ENCODE peak calls at places on chromosome 6, in seven cellular contexts. One of them, this sample, is unnamed.

GRCh38 chr6:96841241-96841824 is 4.1 kb upstream of the GPR63 start:
- DNase-seq in body of pancreas: no peak
- DNase-seq in ovary: no peak
- DNase-seq in mammary epithelial cell: no peak
- DNase-seq in endodermal cell: no peak
- DNase-seq in tibial nerve: no peak
- DNase-seq in thyroid gland: no peak
- DNase-seq in this sample: no peak

GRCh38 chr6:21357262-21357661 is 236.3 kb upstream of the SOX4 start:
- DNase-seq in body of pancreas: no peak
- DNase-seq in ovary: no peak
- DNase-seq in mammary epithelial cell: no peak
- DNase-seq in endodermal cell: no peak
- DNase-seq in tibial nerve: no peak
- DNase-seq in thyroid gland: peak; percentile 48
- DNase-seq in this sample: no peak

GRCh38 chr6:137106183-137106582 is 61.4 kb upstream of the IL20RA start:
- DNase-seq in body of pancreas: no peak
- DNase-seq in ovary: no peak
- DNase-seq in mammary epithelial cell: no peak
- DNase-seq in endodermal cell: no peak
- DNase-seq in tibial nerve: no peak
- DNase-seq in thyroid gland: no peak
- DNase-seq in this sample: no peak

GRCh38 chr6:109311481-109311880 is 70.8 kb downstream of the CD164 start:
- DNase-seq in body of pancreas: no peak
- DNase-seq in ovary: no peak
- DNase-seq in mammary epithelial cell: no peak
- DNase-seq in endodermal cell: no peak
- DNase-seq in tibial nerve: no peak
- DNase-seq in thyroid gland: no peak
- DNase-seq in this sample: no peak

GRCh38 chr6:5930143-5930770 is 76.5 kb downstream of the NRN1 start:
- DNase-seq in body of pancreas: no peak
- DNase-seq in ovary: no peak
- DNase-seq in mammary epithelial cell: no peak
- DNase-seq in endodermal cell: no peak
- DNase-seq in tibial nerve: no peak
- DNase-seq in thyroid gland: no peak
- DNase-seq in this sample: no peak

GRCh38 chr6:96814581-96814980 is 22.7 kb downstream of the GPR63 start:
- DNase-seq in body of pancreas: no peak
- DNase-seq in ovary: no peak
- DNase-seq in mammary epithelial cell: no peak
- DNase-seq in endodermal cell: no peak
- DNase-seq in tibial nerve: no peak
- DNase-seq in thyroid gland: no peak
- DNase-seq in this sample: no peak

GRCh38 chr6:130965657-130966056 is 97.4 kb downstream of the EPB41L2 start:
- DNase-seq in body of pancreas: no peak
- DNase-seq in ovary: no peak
- DNase-seq in mammary epithelial cell: no peak
- DNase-seq in endodermal cell: no peak
- DNase-seq in tibial nerve: no peak
- DNase-seq in thyroid gland: no peak
- DNase-seq in this sample: no peak

GRCh38 chr6:158381214-158381613 is 68.9 kb downstream of the TULP4 start:
- DNase-seq in body of pancreas: no peak
- DNase-seq in ovary: no peak
- DNase-seq in mammary epithelial cell: peak; percentile 64
- DNase-seq in endodermal cell: no peak
- DNase-seq in tibial nerve: no peak
- DNase-seq in thyroid gland: no peak
- DNase-seq in this sample: no peak

GRCh38 chr6:31128093-31128676 is 7.9 kb upstream of the CDSN start:
- DNase-seq in body of pancreas: peak; percentile 79
- DNase-seq in ovary: peak; percentile 69
- DNase-seq in mammary epithelial cell: peak; percentile 46
- DNase-seq in endodermal cell: peak; percentile 93
- DNase-seq in tibial nerve: peak; percentile 34
- DNase-seq in thyroid gland: peak; percentile 79
- DNase-seq in this sample: no peak

GRCh38 chr6:113968472-113968871 is 2.5 kb downstream of the HDAC2 start:
- DNase-seq in body of pancreas: no peak
- DNase-seq in ovary: no peak
- DNase-seq in mammary epithelial cell: no peak
- DNase-seq in endodermal cell: no peak
- DNase-seq in tibial nerve: no peak
- DNase-seq in thyroid gland: no peak
- DNase-seq in this sample: no peak

GRCh38 chr6:1049900-1050299 is 262.0 kb upstream of the FOXQ1 start:
- DNase-seq in body of pancreas: peak; percentile 57
- DNase-seq in ovary: no peak
- DNase-seq in mammary epithelial cell: no peak
- DNase-seq in endodermal cell: peak; percentile 17
- DNase-seq in tibial nerve: no peak
- DNase-seq in thyroid gland: no peak
- DNase-seq in this sample: no peak

GRCh38 chr6:54072708-54073313 is 38.4 kb upstream of the MLIP start:
- DNase-seq in body of pancreas: no peak
- DNase-seq in ovary: no peak
- DNase-seq in mammary epithelial cell: no peak
- DNase-seq in endodermal cell: peak; percentile 54
- DNase-seq in tibial nerve: no peak
- DNase-seq in thyroid gland: no peak
- DNase-seq in this sample: no peak

GRCh38 chr6:21666200-21666671 is 72.7 kb downstream of the SOX4 start:
- DNase-seq in body of pancreas: peak; percentile 14
- DNase-seq in ovary: peak; percentile 70
- DNase-seq in mammary epithelial cell: no peak
- DNase-seq in endodermal cell: peak; percentile 90
- DNase-seq in tibial nerve: no peak
- DNase-seq in thyroid gland: peak; percentile 1
- DNase-seq in this sample: no peak

GRCh38 chr6:39048481-39049399 is at the start of gene GLP1R:
- DNase-seq in body of pancreas: peak; percentile 55
- DNase-seq in ovary: no peak
- DNase-seq in mammary epithelial cell: no peak
- DNase-seq in endodermal cell: peak; percentile 79
- DNase-seq in tibial nerve: no peak
- DNase-seq in thyroid gland: peak; percentile 5
- DNase-seq in this sample: no peak

DNA sequence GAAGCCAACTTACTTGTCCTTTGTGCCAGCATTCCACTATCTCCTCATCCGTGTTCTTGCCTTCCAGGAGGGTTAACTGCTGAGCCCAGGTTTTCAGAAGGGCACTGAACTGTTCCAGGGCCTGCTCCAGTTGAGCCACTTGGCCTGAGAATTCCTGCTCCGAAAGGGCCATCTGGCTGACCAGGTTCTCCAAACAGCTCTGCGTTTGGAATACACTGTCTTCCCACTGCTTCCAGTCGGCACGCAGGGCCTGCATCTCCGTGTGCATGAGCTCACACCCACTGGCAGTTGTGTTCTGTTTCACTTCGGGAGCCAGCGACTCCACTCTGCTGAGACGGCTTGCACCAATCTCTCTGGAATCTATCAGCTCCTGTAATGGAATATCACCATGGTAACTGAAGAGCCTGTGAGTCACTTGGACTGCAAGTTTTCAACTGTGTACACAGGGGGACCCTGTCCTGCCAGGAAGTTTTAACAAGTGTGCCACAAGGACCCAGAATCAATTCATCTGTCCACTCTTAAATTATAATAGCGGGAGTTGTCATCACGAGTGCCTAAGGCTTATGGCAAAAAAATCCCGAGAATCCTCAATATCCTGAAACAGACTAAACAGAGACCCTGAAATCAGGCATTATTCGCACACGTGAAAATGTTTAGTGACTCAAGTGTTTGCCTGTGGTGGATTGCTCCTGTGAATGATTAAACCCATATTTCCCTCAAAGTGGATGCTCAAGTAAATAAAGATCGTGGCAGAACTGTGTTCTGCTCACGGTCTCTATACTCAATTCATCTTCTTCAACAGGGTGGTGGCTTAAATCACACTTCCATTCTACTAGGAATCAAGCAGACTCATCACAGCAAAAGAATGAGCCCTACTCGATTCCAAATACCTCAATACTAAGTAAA is 255.9 kb downstream of the SYNE1 start:
- DNase-seq in body of pancreas: peak; percentile 73
- DNase-seq in ovary: peak; percentile 82
- DNase-seq in mammary epithelial cell: peak; percentile 74
- DNase-seq in endodermal cell: no peak
- DNase-seq in tibial nerve: peak; percentile 37
- DNase-seq in thyroid gland: peak; percentile 88
- DNase-seq in this sample: peak; percentile 97
- H3K4me3 ChIP-seq in body of pancreas: peak overlapping the region; percentile 14
- H3K4me3 ChIP-seq in ovary: peak overlapping the region; percentile 45
- H3K4me3 ChIP-seq in mammary epithelial cell: peak overlapping the region; percentile 51
- H3K4me3 ChIP-seq in endodermal cell: no peak overlapping the region
- H3K4me3 ChIP-seq in tibial nerve: peak overlapping the region; percentile 62
- H3K4me3 ChIP-seq in thyroid gland: no peak overlapping the region
- H3K4me3 ChIP-seq in this sample: peak overlapping the region; percentile 64

DNA sequence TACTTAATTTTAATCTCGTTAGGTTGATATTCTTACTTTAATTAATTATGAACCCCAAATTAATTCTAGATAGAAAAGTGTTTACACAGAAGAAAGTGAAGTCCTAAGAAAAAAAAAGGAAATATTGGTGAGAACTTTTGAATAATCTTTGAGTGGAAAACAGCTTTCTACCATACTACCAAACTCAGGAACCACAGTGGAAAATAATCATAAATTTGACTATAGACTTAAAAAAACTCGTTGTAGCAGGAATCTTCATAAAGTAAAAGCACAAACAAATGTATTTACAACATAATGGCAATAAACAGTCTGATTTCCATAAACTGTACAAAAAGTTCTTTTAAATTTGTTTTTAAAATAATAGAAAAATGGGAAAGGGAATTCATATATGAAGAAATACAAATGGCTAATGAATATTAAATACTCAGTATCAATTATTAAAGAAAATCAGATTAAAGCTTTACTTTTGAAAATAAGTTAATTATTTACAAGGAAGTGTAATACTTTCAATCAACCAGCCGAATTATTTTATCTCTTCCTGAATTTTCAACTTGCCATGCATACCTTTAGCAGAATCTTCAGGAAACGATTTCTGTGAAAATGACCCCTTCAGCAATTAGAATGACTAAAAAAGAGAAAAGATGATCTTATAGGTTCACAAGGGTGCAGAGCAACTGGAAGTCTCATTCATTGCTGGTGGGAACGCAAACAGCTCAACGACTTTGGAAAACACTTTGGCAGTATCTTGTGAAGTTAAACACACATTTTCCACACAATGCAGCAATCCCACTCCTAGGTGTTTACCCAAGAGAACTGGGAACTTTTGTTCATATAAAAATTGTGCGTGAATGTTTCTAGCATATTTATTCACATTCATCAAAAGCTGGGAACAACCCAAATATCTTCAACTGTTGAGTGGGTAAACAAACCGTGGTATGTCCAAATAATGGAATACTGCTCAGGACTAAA is 38.5 kb upstream of the BMP6 start:
- DNase-seq in body of pancreas: no peak
- DNase-seq in ovary: no peak
- DNase-seq in mammary epithelial cell: no peak
- DNase-seq in endodermal cell: no peak
- DNase-seq in tibial nerve: no peak
- DNase-seq in thyroid gland: no peak
- DNase-seq in this sample: no peak
- TF ChIP-seq CTCF in body of pancreas: no peak
- TF ChIP-seq CTCF in ovary: no peak
- TF ChIP-seq CTCF in mammary epithelial cell: no peak
- TF ChIP-seq CTCF in endodermal cell: no peak
- TF ChIP-seq CTCF in tibial nerve: no peak
- TF ChIP-seq CTCF in thyroid gland: no peak
- TF ChIP-seq CTCF in this sample: no peak

GRCh38 chr6:37867756-37868446 is 48.4 kb downstream of the ZFAND3 start:
- DNase-seq in body of pancreas: no peak
- DNase-seq in ovary: no peak
- DNase-seq in mammary epithelial cell: no peak
- DNase-seq in endodermal cell: no peak
- DNase-seq in tibial nerve: no peak
- DNase-seq in thyroid gland: no peak
- DNase-seq in this sample: no peak
- H3K4me3 ChIP-seq in body of pancreas: no peak overlapping the region
- H3K4me3 ChIP-seq in ovary: no peak overlapping the region
- H3K4me3 ChIP-seq in mammary epithelial cell: no peak overlapping the region
- H3K4me3 ChIP-seq in endodermal cell: no peak overlapping the region
- H3K4me3 ChIP-seq in tibial nerve: no peak overlapping the region
- H3K4me3 ChIP-seq in thyroid gland: no peak overlapping the region
- H3K4me3 ChIP-seq in this sample: no peak overlapping the region

GRCh38 chr6:151881231-151881630 is 73.7 kb downstream of the ESR1 start:
- DNase-seq in body of pancreas: no peak
- DNase-seq in ovary: no peak
- DNase-seq in mammary epithelial cell: no peak
- DNase-seq in endodermal cell: no peak
- DNase-seq in tibial nerve: no peak
- DNase-seq in thyroid gland: no peak
- DNase-seq in this sample: no peak

GRCh38 chr6:151882206-151882605 is 74.7 kb downstream of the ESR1 start:
- DNase-seq in body of pancreas: no peak
- DNase-seq in ovary: no peak
- DNase-seq in mammary epithelial cell: no peak
- DNase-seq in endodermal cell: no peak
- DNase-seq in tibial nerve: no peak
- DNase-seq in thyroid gland: no peak
- DNase-seq in this sample: no peak

GRCh38 chr6:151885234-151885633 is 77.8 kb downstream of the ESR1 start:
- DNase-seq in body of pancreas: no peak
- DNase-seq in ovary: no peak
- DNase-seq in mammary epithelial cell: peak; percentile 23
- DNase-seq in endodermal cell: no peak
- DNase-seq in tibial nerve: no peak
- DNase-seq in thyroid gland: no peak
- DNase-seq in this sample: no peak
- TF ChIP-seq CTCF in body of pancreas: no peak
- TF ChIP-seq CTCF in ovary: no peak
- TF ChIP-seq CTCF in mammary epithelial cell: no peak
- TF ChIP-seq CTCF in endodermal cell: no peak
- TF ChIP-seq CTCF in tibial nerve: no peak
- TF ChIP-seq CTCF in thyroid gland: no peak
- TF ChIP-seq CTCF in this sample: no peak

DNA sequence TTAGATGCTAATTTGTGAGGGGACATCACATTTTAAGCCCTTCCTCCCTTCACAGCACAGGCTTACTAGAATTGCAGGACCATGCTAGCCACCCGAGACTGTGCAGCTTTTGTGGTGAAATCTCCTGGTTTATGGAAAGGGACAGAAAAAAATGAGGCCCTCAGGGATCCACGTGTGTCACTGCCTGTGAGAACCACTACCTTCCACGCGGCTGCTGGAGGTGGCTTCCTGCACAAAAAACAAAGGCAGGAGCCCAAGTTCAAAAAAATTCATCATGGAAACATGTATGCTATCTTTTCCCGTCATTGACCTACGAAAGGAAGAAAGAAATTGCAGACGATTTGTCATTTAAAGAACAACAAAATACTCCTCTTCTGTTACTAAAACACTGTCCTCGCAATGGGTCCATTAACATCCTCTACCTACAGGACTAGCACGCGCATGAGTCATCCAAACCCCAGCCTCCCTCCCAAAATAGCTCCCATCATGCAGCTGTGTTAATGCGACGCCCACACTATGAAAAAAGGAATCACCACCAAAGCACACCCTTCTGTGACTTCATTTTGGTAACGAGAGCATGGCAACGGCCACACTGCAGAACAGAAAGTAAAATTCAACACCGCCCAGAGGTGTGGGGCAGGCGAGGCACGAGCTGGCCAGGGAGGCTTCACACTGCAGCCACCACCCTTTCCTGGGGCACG is 45.7 kb downstream of the RAMACL start:
- DNase-seq in body of pancreas: no peak
- DNase-seq in ovary: no peak
- DNase-seq in mammary epithelial cell: no peak
- DNase-seq in endodermal cell: no peak
- DNase-seq in tibial nerve: no peak
- DNase-seq in thyroid gland: peak; percentile 11
- DNase-seq in this sample: no peak
- H3K4me3 ChIP-seq in body of pancreas: no peak overlapping the region
- H3K4me3 ChIP-seq in ovary: no peak overlapping the region
- H3K4me3 ChIP-seq in mammary epithelial cell: no peak overlapping the region
- H3K4me3 ChIP-seq in endodermal cell: no peak overlapping the region
- H3K4me3 ChIP-seq in tibial nerve: no peak overlapping the region
- H3K4me3 ChIP-seq in thyroid gland: no peak overlapping the region
- H3K4me3 ChIP-seq in this sample: no peak overlapping the region